ENCODE peak calls at places on chromosomes 16 and 17, in six cellular contexts. One of them, this sample, is unnamed. For H3K9me3, the result is how much of the 10 kb centered on the place peaks cover.

GRCh38 chr16:55899857-55900256 is 24.7 kb upstream of the CES5A start:
- DNase-seq in HepG2: no peak
- DNase-seq in sigmoid colon: no peak
- DNase-seq in IMR-90: no peak
- DNase-seq in Peyer's patch: no peak
- DNase-seq in tibial nerve: no peak
- DNase-seq in this sample: no peak

GRCh38 chr16:88068476-88069396 is 117.5 kb downstream of the BANP start:
- DNase-seq in HepG2: no peak
- DNase-seq in IMR-90: no peak
- DNase-seq in Peyer's patch: peak
- DNase-seq in sigmoid colon: peak
- DNase-seq in tibial nerve: no peak
- DNase-seq in this sample: no peak

GRCh38 chr16:12159028-12159427 is 182.5 kb downstream of the SNX29 start:
- DNase-seq in Peyer's patch: no peak
- DNase-seq in IMR-90: no peak
- DNase-seq in sigmoid colon: no peak
- DNase-seq in tibial nerve: no peak
- DNase-seq in HepG2: no peak
- DNase-seq in this sample: no peak

GRCh38 chr16:67678354-67679023 is 11.9 kb downstream of the C16orf86 start:
- DNase-seq in IMR-90: no peak
- DNase-seq in HepG2: no peak
- DNase-seq in sigmoid colon: no peak
- DNase-seq in Peyer's patch: no peak
- DNase-seq in tibial nerve: no peak
- DNase-seq in this sample: no peak

GRCh38 chr17:13756763-13757162 is 155.0 kb upstream of the HS3ST3A1 start:
- DNase-seq in sigmoid colon: no peak
- DNase-seq in tibial nerve: no peak
- DNase-seq in HepG2: no peak
- DNase-seq in Peyer's patch: no peak
- DNase-seq in IMR-90: no peak
- DNase-seq in this sample: no peak

GRCh38 chr17:3558603-3559269 is 1.1 kb upstream of the TRPV3 start:
- DNase-seq in IMR-90: peak
- DNase-seq in HepG2: no peak
- DNase-seq in Peyer's patch: peak
- DNase-seq in sigmoid colon: no peak
- DNase-seq in tibial nerve: no peak
- DNase-seq in this sample: no peak

GRCh38 chr17:69093279-69093789 is 32.6 kb upstream of the ABCA9 start:
- DNase-seq in Peyer's patch: no peak
- DNase-seq in HepG2: no peak
- DNase-seq in sigmoid colon: no peak
- DNase-seq in tibial nerve: no peak
- DNase-seq in IMR-90: no peak
- DNase-seq in this sample: peak

GRCh38 chr16:71626018-71626857 is at the start of gene MARVELD3:
- DNase-seq in Peyer's patch: peak
- DNase-seq in IMR-90: no peak
- DNase-seq in tibial nerve: no peak
- DNase-seq in sigmoid colon: no peak
- DNase-seq in HepG2: peak
- DNase-seq in this sample: peak

GRCh38 chr17:38674013-38674748 is 576 bp downstream of the EPOP start:
- DNase-seq in sigmoid colon: no peak
- DNase-seq in tibial nerve: no peak
- DNase-seq in Peyer's patch: peak
- DNase-seq in IMR-90: no peak
- DNase-seq in HepG2: no peak
- DNase-seq in this sample: peak

GRCh38 chr17:81188491-81188840 is 22.4 kb upstream of the AATK start:
- DNase-seq in HepG2: no peak
- DNase-seq in sigmoid colon: no peak
- DNase-seq in Peyer's patch: no peak
- DNase-seq in tibial nerve: no peak
- DNase-seq in IMR-90: no peak
- DNase-seq in this sample: no peak

GRCh38 chr17:60562421-60562820 is 36.4 kb upstream of the APPBP2 start:
- DNase-seq in Peyer's patch: no peak
- DNase-seq in IMR-90: no peak
- DNase-seq in sigmoid colon: no peak
- DNase-seq in tibial nerve: no peak
- DNase-seq in HepG2: no peak
- DNase-seq in this sample: no peak

GRCh38 chr17:21242780-21243515 is 10.3 kb downstream of the NATD1 start:
- DNase-seq in HepG2: no peak
- DNase-seq in tibial nerve: no peak
- DNase-seq in sigmoid colon: no peak
- DNase-seq in IMR-90: no peak
- DNase-seq in Peyer's patch: no peak
- DNase-seq in this sample: no peak

GRCh38 chr16:12170103-12171025 is 193.8 kb downstream of the SNX29 start:
- DNase-seq in IMR-90: peak
- DNase-seq in Peyer's patch: no peak
- DNase-seq in HepG2: no peak
- DNase-seq in tibial nerve: no peak
- DNase-seq in sigmoid colon: no peak
- DNase-seq in this sample: no peak

GRCh38 chr17:15999974-16000827 is 577 bp downstream of the TTC19 start:
- DNase-seq in tibial nerve: no peak
- DNase-seq in sigmoid colon: peak
- DNase-seq in IMR-90: peak
- DNase-seq in HepG2: peak
- DNase-seq in Peyer's patch: no peak
- DNase-seq in this sample: peak

GRCh38 chr16:31201511-31202401 is 804 bp downstream of the PYCARD start:
- DNase-seq in tibial nerve: no peak
- DNase-seq in HepG2: no peak
- DNase-seq in Peyer's patch: peak
- DNase-seq in IMR-90: no peak
- DNase-seq in sigmoid colon: no peak
- DNase-seq in this sample: peak

GRCh38 chr16:67199011-67199807 is at the start of gene ELMO3:
- DNase-seq in IMR-90: no peak
- DNase-seq in Peyer's patch: peak
- DNase-seq in sigmoid colon: no peak
- DNase-seq in HepG2: no peak
- DNase-seq in tibial nerve: no peak
- DNase-seq in this sample: peak

GRCh38 chr17:77741109-77741508 is 217.4 kb upstream of the TNRC6C start:
- DNase-seq in tibial nerve: peak
- DNase-seq in IMR-90: no peak
- DNase-seq in Peyer's patch: no peak
- DNase-seq in HepG2: no peak
- DNase-seq in sigmoid colon: peak
- DNase-seq in this sample: no peak

GRCh38 chr17:50688168-50688719 is 19.5 kb downstream of the ANKRD40 start:
- DNase-seq in sigmoid colon: no peak
- DNase-seq in HepG2: no peak
- DNase-seq in IMR-90: no peak
- DNase-seq in Peyer's patch: no peak
- DNase-seq in tibial nerve: no peak
- DNase-seq in this sample: no peak

GRCh38 chr17:10109146-10109545 is 89.3 kb downstream of the GAS7 start:
- DNase-seq in tibial nerve: no peak
- DNase-seq in Peyer's patch: no peak
- DNase-seq in HepG2: no peak
- DNase-seq in IMR-90: no peak
- DNase-seq in sigmoid colon: no peak
- DNase-seq in this sample: no peak

GRCh38 chr16:68328151-68328859 is 17.5 kb downstream of the PRMT7 start:
- DNase-seq in HepG2: peak
- DNase-seq in tibial nerve: peak
- DNase-seq in IMR-90: peak
- DNase-seq in sigmoid colon: peak
- DNase-seq in Peyer's patch: peak
- DNase-seq in this sample: peak

GRCh38 chr17:59492091-59492451 is 73.3 kb upstream of the DHX40 start:
- DNase-seq in HepG2: no peak
- DNase-seq in sigmoid colon: no peak
- DNase-seq in tibial nerve: no peak
- DNase-seq in IMR-90: no peak
- DNase-seq in Peyer's patch: no peak
- DNase-seq in this sample: no peak

DNA sequence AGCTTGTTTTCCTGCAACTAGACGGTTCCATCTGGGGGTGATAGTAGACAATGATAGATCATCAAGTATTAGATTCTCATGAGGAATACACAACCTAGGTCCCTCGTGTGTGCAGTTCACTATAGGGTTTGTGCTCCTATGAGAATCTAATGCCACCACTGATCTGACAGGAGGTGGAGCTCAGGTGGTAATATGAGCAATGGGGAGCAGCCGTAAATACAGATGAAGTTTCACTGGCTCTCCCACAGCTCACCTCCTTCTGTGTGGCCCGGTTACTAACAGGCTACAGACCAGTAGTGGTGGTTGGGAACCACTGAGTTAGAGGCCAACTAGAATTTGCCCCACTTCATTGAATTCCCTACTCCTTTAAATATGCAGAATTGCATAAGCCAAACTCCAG is 147.5 kb upstream of the HSBP1 start:
- DNase-seq in tibial nerve: no peak
- DNase-seq in Peyer's patch: no peak
- DNase-seq in HepG2: no peak
- DNase-seq in sigmoid colon: no peak
- DNase-seq in IMR-90: no peak
- DNase-seq in this sample: no peak
- H3K27ac ChIP-seq in tibial nerve: no peak
- H3K27ac ChIP-seq in Peyer's patch: no peak
- H3K27ac ChIP-seq in HepG2: no peak
- H3K27ac ChIP-seq in sigmoid colon: no peak
- H3K27ac ChIP-seq in IMR-90: no peak
- H3K27ac ChIP-seq in this sample: no peak

GRCh38 chr16:85999778-86000177 is 100.8 kb downstream of the IRF8 start:
- DNase-seq in Peyer's patch: no peak
- DNase-seq in sigmoid colon: peak
- DNase-seq in IMR-90: no peak
- DNase-seq in HepG2: no peak
- DNase-seq in tibial nerve: no peak
- DNase-seq in this sample: no peak
- H3K9me3 ChIP-seq in Peyer's patch: under half
- H3K9me3 ChIP-seq in sigmoid colon: under half
- H3K9me3 ChIP-seq in IMR-90: under half
- H3K9me3 ChIP-seq in HepG2: under half
- H3K9me3 ChIP-seq in tibial nerve: under half
- H3K9me3 ChIP-seq in this sample: under half

GRCh38 chr17:40123811-40124114 is 2.0 kb downstream of the MSL1 start:
- DNase-seq in HepG2: no peak
- DNase-seq in IMR-90: no peak
- DNase-seq in tibial nerve: no peak
- DNase-seq in sigmoid colon: no peak
- DNase-seq in Peyer's patch: no peak
- DNase-seq in this sample: no peak
- TF ChIP-seq POLR2A in HepG2: no peak
- TF ChIP-seq POLR2A in IMR-90: no peak
- TF ChIP-seq POLR2A in tibial nerve: no peak
- TF ChIP-seq POLR2A in sigmoid colon: no peak
- TF ChIP-seq POLR2A in Peyer's patch: no peak
- TF ChIP-seq POLR2A in this sample: no peak

GRCh38 chr17:72538443-72538842 is 417.6 kb downstream of the SOX9 start:
- DNase-seq in sigmoid colon: no peak
- DNase-seq in HepG2: no peak
- DNase-seq in tibial nerve: no peak
- DNase-seq in Peyer's patch: no peak
- DNase-seq in IMR-90: no peak
- DNase-seq in this sample: no peak

GRCh38 chr17:72536788-72537187 is 416.0 kb downstream of the SOX9 start:
- DNase-seq in IMR-90: no peak
- DNase-seq in HepG2: no peak
- DNase-seq in Peyer's patch: no peak
- DNase-seq in tibial nerve: no peak
- DNase-seq in sigmoid colon: no peak
- DNase-seq in this sample: no peak

GRCh38 chr17:72535779-72536178 is 415.0 kb downstream of the SOX9 start:
- DNase-seq in IMR-90: no peak
- DNase-seq in HepG2: no peak
- DNase-seq in tibial nerve: no peak
- DNase-seq in sigmoid colon: no peak
- DNase-seq in Peyer's patch: no peak
- DNase-seq in this sample: no peak

GRCh38 chr17:72539981-72540897 is 419.4 kb downstream of the SOX9 start:
- DNase-seq in tibial nerve: peak
- DNase-seq in Peyer's patch: peak
- DNase-seq in HepG2: peak
- DNase-seq in IMR-90: peak
- DNase-seq in sigmoid colon: peak
- DNase-seq in this sample: peak

GRCh38 chr17:72538921-72539352 is 418.1 kb downstream of the SOX9 start:
- DNase-seq in sigmoid colon: no peak
- DNase-seq in Peyer's patch: no peak
- DNase-seq in HepG2: no peak
- DNase-seq in IMR-90: no peak
- DNase-seq in tibial nerve: no peak
- DNase-seq in this sample: no peak
- H3K27ac ChIP-seq in sigmoid colon: no peak
- H3K27ac ChIP-seq in Peyer's patch: no peak
- H3K27ac ChIP-seq in HepG2: no peak
- H3K27ac ChIP-seq in IMR-90: no peak
- H3K27ac ChIP-seq in tibial nerve: no peak
- H3K27ac ChIP-seq in this sample: no peak

DNA sequence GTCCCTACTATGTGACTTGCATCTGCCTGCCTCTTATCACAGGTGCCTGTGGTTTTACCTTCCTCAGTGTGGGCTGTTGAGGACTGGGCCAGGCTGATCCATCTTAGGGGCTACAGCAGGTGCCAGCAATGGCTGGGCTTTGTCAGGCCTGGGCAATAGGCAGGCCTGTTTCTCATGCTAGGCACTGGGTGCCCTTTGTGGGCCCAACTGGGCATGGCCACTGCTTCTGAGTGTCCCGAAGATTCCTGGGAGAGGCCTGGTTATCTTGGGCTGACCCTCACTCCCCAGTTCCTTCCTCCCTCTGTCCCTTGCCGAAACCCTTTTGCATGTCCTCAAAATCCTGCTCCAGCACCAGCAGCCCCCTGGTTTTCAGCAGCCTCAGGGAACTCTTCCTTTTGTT is 1024.9 kb downstream of the KCNJ18 start:
- DNase-seq in Peyer's patch: no peak
- DNase-seq in HepG2: no peak
- DNase-seq in sigmoid colon: no peak
- DNase-seq in IMR-90: no peak
- DNase-seq in tibial nerve: no peak
- DNase-seq in this sample: no peak
- H3K9me3 ChIP-seq in Peyer's patch: under half
- H3K9me3 ChIP-seq in HepG2: half or more
- H3K9me3 ChIP-seq in sigmoid colon: under half
- H3K9me3 ChIP-seq in IMR-90: under half
- H3K9me3 ChIP-seq in tibial nerve: under half
- H3K9me3 ChIP-seq in this sample: under half